ENCODE peak calls at places on chromosomes 6 and 20, in seven cellular contexts. One of them, this sample, is unnamed.

GRCh38 chr6:48388045-48388444 is 277.0 kb upstream of the PTCHD4 start:
- DNase-seq in IMR-90: no peak
- DNase-seq in Peyer's patch: no peak
- DNase-seq in H54: no peak
- DNase-seq in heart left ventricle: no peak
- DNase-seq in ovary: no peak
- DNase-seq in esophagus squamous epithelium: no peak
- DNase-seq in this sample: no peak

GRCh38 chr6:28673417-28673799 is 147.7 kb downstream of the GPX5 start:
- DNase-seq in IMR-90: no peak
- DNase-seq in Peyer's patch: no peak
- DNase-seq in H54: no peak
- DNase-seq in heart left ventricle: no peak
- DNase-seq in ovary: no peak
- DNase-seq in esophagus squamous epithelium: no peak
- DNase-seq in this sample: no peak

GRCh38 chr6:99026135-99026534 is 78.4 kb upstream of the FBXL4 start:
- DNase-seq in IMR-90: no peak
- DNase-seq in Peyer's patch: no peak
- DNase-seq in H54: no peak
- DNase-seq in heart left ventricle: no peak
- DNase-seq in ovary: no peak
- DNase-seq in esophagus squamous epithelium: no peak
- DNase-seq in this sample: no peak

GRCh38 chr6:29552512-29553051 is 7.0 kb downstream of the UBD start:
- DNase-seq in IMR-90: peak
- DNase-seq in Peyer's patch: no peak
- DNase-seq in H54: peak
- DNase-seq in heart left ventricle: no peak
- DNase-seq in ovary: no peak
- DNase-seq in esophagus squamous epithelium: no peak
- DNase-seq in this sample: no peak

GRCh38 chr6:129212081-129212480 is 329.1 kb downstream of the LAMA2 start:
- DNase-seq in IMR-90: no peak
- DNase-seq in Peyer's patch: no peak
- DNase-seq in H54: no peak
- DNase-seq in heart left ventricle: no peak
- DNase-seq in ovary: no peak
- DNase-seq in esophagus squamous epithelium: no peak
- DNase-seq in this sample: no peak

GRCh38 chr6:137286926-137287325 is 67.7 kb upstream of the IFNGR1 start:
- DNase-seq in IMR-90: peak
- DNase-seq in Peyer's patch: no peak
- DNase-seq in H54: no peak
- DNase-seq in heart left ventricle: no peak
- DNase-seq in ovary: no peak
- DNase-seq in esophagus squamous epithelium: no peak
- DNase-seq in this sample: no peak

GRCh38 chr20:4341804-4342560 is 326.6 kb upstream of the RNF24 start:
- DNase-seq in IMR-90: peak
- DNase-seq in Peyer's patch: no peak
- DNase-seq in H54: no peak
- DNase-seq in heart left ventricle: no peak
- DNase-seq in ovary: no peak
- DNase-seq in esophagus squamous epithelium: no peak
- DNase-seq in this sample: no peak

GRCh38 chr6:154736613-154737259 is 3.5 kb downstream of the SCAF8 start:
- DNase-seq in IMR-90: no peak
- DNase-seq in Peyer's patch: no peak
- DNase-seq in H54: no peak
- DNase-seq in heart left ventricle: no peak
- DNase-seq in ovary: no peak
- DNase-seq in esophagus squamous epithelium: no peak
- DNase-seq in this sample: no peak

GRCh38 chr20:64217539-64217938 is 38.0 kb upstream of the PCMTD2 start:
- DNase-seq in IMR-90: no peak
- DNase-seq in Peyer's patch: no peak
- DNase-seq in H54: no peak
- DNase-seq in heart left ventricle: no peak
- DNase-seq in ovary: no peak
- DNase-seq in esophagus squamous epithelium: no peak
- DNase-seq in this sample: no peak

GRCh38 chr6:157150076-157150475 is 173.2 kb downstream of the TMEM242 start:
- DNase-seq in IMR-90: peak
- DNase-seq in Peyer's patch: no peak
- DNase-seq in H54: no peak
- DNase-seq in heart left ventricle: no peak
- DNase-seq in ovary: no peak
- DNase-seq in esophagus squamous epithelium: no peak
- DNase-seq in this sample: no peak

GRCh38 chr6:111199935-111200822 is 112.9 kb downstream of the SLC16A10 start:
- DNase-seq in IMR-90: no peak
- DNase-seq in Peyer's patch: no peak
- DNase-seq in H54: no peak
- DNase-seq in heart left ventricle: no peak
- DNase-seq in ovary: no peak
- DNase-seq in esophagus squamous epithelium: no peak
- DNase-seq in this sample: no peak

GRCh38 chr6:155100087-155100486 is 105.0 kb downstream of the TIAM2 start:
- DNase-seq in IMR-90: peak
- DNase-seq in Peyer's patch: no peak
- DNase-seq in H54: no peak
- DNase-seq in heart left ventricle: peak
- DNase-seq in ovary: peak
- DNase-seq in esophagus squamous epithelium: no peak
- DNase-seq in this sample: no peak

GRCh38 chr6:18545726-18546125 is 158.6 kb downstream of the RNF144B start:
- DNase-seq in IMR-90: no peak
- DNase-seq in Peyer's patch: no peak
- DNase-seq in H54: no peak
- DNase-seq in heart left ventricle: no peak
- DNase-seq in ovary: no peak
- DNase-seq in esophagus squamous epithelium: no peak
- DNase-seq in this sample: no peak

GRCh38 chr6:137729866-137730629 is 137.0 kb upstream of the TNFAIP3 start:
- DNase-seq in IMR-90: peak
- DNase-seq in Peyer's patch: no peak
- DNase-seq in H54: no peak
- DNase-seq in heart left ventricle: no peak
- DNase-seq in ovary: no peak
- DNase-seq in esophagus squamous epithelium: no peak
- DNase-seq in this sample: peak

GRCh38 chr20:38112943-38113294 is 52.2 kb downstream of the TGM2 start:
- DNase-seq in IMR-90: no peak
- DNase-seq in Peyer's patch: no peak
- DNase-seq in H54: no peak
- DNase-seq in heart left ventricle: no peak
- DNase-seq in ovary: no peak
- DNase-seq in esophagus squamous epithelium: no peak
- DNase-seq in this sample: no peak

GRCh38 chr6:84776392-84776791 is 12.0 kb upstream of the TBX18 start:
- DNase-seq in IMR-90: no peak
- DNase-seq in Peyer's patch: no peak
- DNase-seq in H54: no peak
- DNase-seq in heart left ventricle: no peak
- DNase-seq in ovary: no peak
- DNase-seq in esophagus squamous epithelium: no peak
- DNase-seq in this sample: no peak

GRCh38 chr6:106692823-106693216 is 63.4 kb downstream of the QRSL1 start:
- DNase-seq in IMR-90: no peak
- DNase-seq in Peyer's patch: no peak
- DNase-seq in H54: no peak
- DNase-seq in heart left ventricle: no peak
- DNase-seq in ovary: no peak
- DNase-seq in esophagus squamous epithelium: no peak
- DNase-seq in this sample: no peak

GRCh38 chr6:106693343-106693742 is 64.0 kb downstream of the QRSL1 start:
- DNase-seq in IMR-90: no peak
- DNase-seq in Peyer's patch: no peak
- DNase-seq in H54: no peak
- DNase-seq in heart left ventricle: no peak
- DNase-seq in ovary: no peak
- DNase-seq in esophagus squamous epithelium: no peak
- DNase-seq in this sample: no peak

GRCh38 chr6:106688177-106688951 is 59.0 kb downstream of the QRSL1 start:
- DNase-seq in IMR-90: no peak
- DNase-seq in Peyer's patch: no peak
- DNase-seq in H54: no peak
- DNase-seq in heart left ventricle: no peak
- DNase-seq in ovary: no peak
- DNase-seq in esophagus squamous epithelium: no peak
- DNase-seq in this sample: peak

GRCh38 chr6:106694343-106694742 is 65.0 kb downstream of the QRSL1 start:
- DNase-seq in IMR-90: no peak
- DNase-seq in Peyer's patch: peak
- DNase-seq in H54: no peak
- DNase-seq in heart left ventricle: no peak
- DNase-seq in ovary: no peak
- DNase-seq in esophagus squamous epithelium: no peak
- DNase-seq in this sample: no peak

GRCh38 chr6:106692112-106692822 is 62.9 kb downstream of the QRSL1 start:
- DNase-seq in IMR-90: peak
- DNase-seq in Peyer's patch: no peak
- DNase-seq in H54: peak
- DNase-seq in heart left ventricle: no peak
- DNase-seq in ovary: no peak
- DNase-seq in esophagus squamous epithelium: no peak
- DNase-seq in this sample: no peak
- TF ChIP-seq POLR2A in IMR-90: no peak
- TF ChIP-seq POLR2A in Peyer's patch: no peak
- TF ChIP-seq POLR2A in H54: no peak
- TF ChIP-seq POLR2A in heart left ventricle: no peak
- TF ChIP-seq POLR2A in ovary: no peak
- TF ChIP-seq POLR2A in esophagus squamous epithelium: no peak
- TF ChIP-seq POLR2A in this sample: no peak

GRCh38 chr6:115360602-115361325 is 699.9 kb downstream of the FRK start:
- DNase-seq in IMR-90: no peak
- DNase-seq in Peyer's patch: no peak
- DNase-seq in H54: no peak
- DNase-seq in heart left ventricle: no peak
- DNase-seq in ovary: no peak
- DNase-seq in esophagus squamous epithelium: no peak
- DNase-seq in this sample: no peak
- TF ChIP-seq POLR2A in IMR-90: no peak
- TF ChIP-seq POLR2A in Peyer's patch: no peak
- TF ChIP-seq POLR2A in H54: no peak
- TF ChIP-seq POLR2A in heart left ventricle: no peak
- TF ChIP-seq POLR2A in ovary: no peak
- TF ChIP-seq POLR2A in esophagus squamous epithelium: no peak
- TF ChIP-seq POLR2A in this sample: no peak

DNA sequence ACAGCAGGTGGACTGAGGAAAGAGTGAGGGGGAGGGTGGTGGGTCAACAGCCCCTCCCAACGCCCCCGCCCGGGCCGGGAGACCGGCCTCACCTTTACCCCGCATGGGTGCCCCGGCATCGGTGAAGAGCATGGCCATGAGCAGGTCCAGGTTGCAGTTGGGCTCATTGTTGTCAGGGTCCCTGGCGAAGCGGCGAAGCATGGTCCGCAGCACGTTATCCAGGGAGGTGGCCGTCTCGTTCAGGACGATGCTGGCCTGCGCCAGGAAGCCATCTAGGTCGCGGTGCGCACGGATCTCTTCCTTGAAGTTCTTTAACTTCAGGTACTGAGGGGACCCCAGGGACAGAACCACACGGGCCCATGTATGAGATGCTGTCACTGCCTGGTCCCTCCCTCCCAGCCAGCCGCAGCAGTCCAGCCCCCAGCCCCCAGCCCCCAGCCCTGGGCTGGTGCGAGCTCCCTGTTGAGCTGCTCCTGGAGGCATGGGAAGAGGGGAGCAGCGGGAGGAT is 4.9 kb downstream of the SLC4A11 start:
- DNase-seq in IMR-90: no peak
- DNase-seq in Peyer's patch: no peak
- DNase-seq in H54: no peak
- DNase-seq in heart left ventricle: no peak
- DNase-seq in ovary: no peak
- DNase-seq in esophagus squamous epithelium: no peak
- DNase-seq in this sample: no peak
- TF ChIP-seq POLR2A in IMR-90: no peak
- TF ChIP-seq POLR2A in Peyer's patch: no peak
- TF ChIP-seq POLR2A in H54: no peak
- TF ChIP-seq POLR2A in heart left ventricle: no peak
- TF ChIP-seq POLR2A in ovary: no peak
- TF ChIP-seq POLR2A in esophagus squamous epithelium: no peak
- TF ChIP-seq POLR2A in this sample: no peak

DNA sequence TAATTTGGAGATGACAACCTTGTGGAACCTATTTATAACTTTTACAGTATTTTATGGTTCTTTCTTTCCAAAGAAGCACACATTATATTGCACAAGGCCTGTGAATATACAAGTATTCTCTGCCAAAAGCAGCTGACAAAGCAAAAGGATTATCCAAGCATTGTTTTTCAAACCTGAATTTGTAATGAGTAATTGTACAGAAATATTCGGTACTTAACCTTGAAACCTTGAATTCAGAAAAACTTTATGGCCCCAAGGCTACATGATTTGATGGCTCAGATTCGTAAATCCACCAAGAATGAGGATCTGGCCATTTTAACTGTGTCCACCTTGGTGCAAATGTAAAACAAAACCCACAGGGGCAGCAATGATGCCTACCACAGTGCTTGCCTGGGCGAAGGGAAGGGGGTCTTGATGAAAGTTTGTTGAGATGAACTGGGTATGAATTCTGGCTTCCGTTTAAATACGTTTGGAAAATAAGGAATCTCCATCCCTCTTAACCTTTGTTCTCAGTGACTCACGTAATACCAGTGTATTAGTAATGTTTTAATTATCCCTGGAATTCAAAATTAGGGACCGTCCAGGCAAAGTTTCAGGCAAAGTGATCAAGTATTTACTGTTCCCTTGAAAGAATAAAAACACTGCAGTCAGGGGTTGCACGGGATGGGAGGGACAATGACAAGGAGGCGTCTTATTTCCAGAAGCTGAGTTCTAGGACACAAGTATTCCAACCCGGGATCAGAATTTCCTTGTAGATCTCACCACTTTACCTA is 2.7 kb upstream of the RBM24 start:
- DNase-seq in IMR-90: peak
- DNase-seq in Peyer's patch: no peak
- DNase-seq in H54: peak
- DNase-seq in heart left ventricle: no peak
- DNase-seq in ovary: no peak
- DNase-seq in esophagus squamous epithelium: no peak
- DNase-seq in this sample: peak
- TF ChIP-seq POLR2A in IMR-90: no peak
- TF ChIP-seq POLR2A in Peyer's patch: no peak
- TF ChIP-seq POLR2A in H54: no peak
- TF ChIP-seq POLR2A in heart left ventricle: no peak
- TF ChIP-seq POLR2A in ovary: no peak
- TF ChIP-seq POLR2A in esophagus squamous epithelium: no peak
- TF ChIP-seq POLR2A in this sample: no peak

GRCh38 chr20:62412194-62413024 is 5.3 kb upstream of the CABLES2 start:
- DNase-seq in IMR-90: no peak
- DNase-seq in Peyer's patch: peak
- DNase-seq in H54: no peak
- DNase-seq in heart left ventricle: no peak
- DNase-seq in ovary: no peak
- DNase-seq in esophagus squamous epithelium: no peak
- DNase-seq in this sample: peak
- TF ChIP-seq POLR2A in IMR-90: no peak
- TF ChIP-seq POLR2A in Peyer's patch: peak
- TF ChIP-seq POLR2A in H54: no peak
- TF ChIP-seq POLR2A in heart left ventricle: no peak
- TF ChIP-seq POLR2A in ovary: no peak
- TF ChIP-seq POLR2A in esophagus squamous epithelium: no peak
- TF ChIP-seq POLR2A in this sample: no peak

This sample was measured in HepG2.